ENCODE peak calls at places on chromosome 16, in nine cellular contexts. G is heart left ventricle, S is epithelial cell of prostate, P is heart right ventricle, V is prostate gland, T is AG04450, Y is brain microvascular endothelial cell, R is A549, K is tibial nerve. J is an unnamed sample.

GRCh38 chr16:27369806-27370205 is 32.2 kb upstream of the IL21R start:
- DNase-seq in G (no peak), S (no peak), P (no peak), V (no peak), T (peak; percentile 21), Y (peak; percentile 43), R (no peak), K (no peak), J (no peak)

GRCh38 chr16:66695935-66696668 is 441 bp downstream of the CMTM4 start:
- DNase-seq in G (no peak), S (no peak), P (peak; percentile 13), V (peak; percentile 54), T (no peak), Y (no peak), R (peak; percentile 24), K (no peak), J (no peak)

GRCh38 chr16:31484491-31485171 is 1.7 kb downstream of the SLC5A2 start:
- DNase-seq in G (no peak), S (no peak), P (no peak), V (no peak), T (no peak), Y (no peak), R (peak; percentile 51), K (no peak), J (no peak)

GRCh38 chr16:55331648-55332185 is 7.7 kb downstream of the IRX6 start:
- DNase-seq in G (no peak), S (no peak), P (no peak), V (no peak), T (no peak), Y (no peak), R (no peak), K (no peak), J (no peak)

GRCh38 chr16:27246439-27246838 is 22.1 kb downstream of the NSMCE1 start:
- DNase-seq in G (no peak), S (no peak), P (no peak), V (no peak), T (no peak), Y (no peak), R (no peak), K (no peak), J (no peak)

GRCh38 chr16:66717776-66718175 is 21.2 kb upstream of the CMTM4 start:
- DNase-seq in G (no peak), S (no peak), P (no peak), V (no peak), T (no peak), Y (no peak), R (no peak), K (no peak), J (no peak)

GRCh38 chr16:53745753-53746258 is 41.9 kb downstream of the FTO start:
- DNase-seq in G (no peak), S (no peak), P (no peak), V (no peak), T (no peak), Y (no peak), R (peak; percentile 72), K (no peak), J (no peak)

GRCh38 chr16:9370071-9370491 is 278.6 kb downstream of the HAPSTR1 start:
- DNase-seq in G (peak; percentile 87), S (no peak), P (peak; percentile 74), V (no peak), T (no peak), Y (no peak), R (no peak), K (no peak), J (no peak)

GRCh38 chr16:10039220-10040096 is 142.8 kb downstream of the GRIN2A start:
- DNase-seq in G (peak; percentile 44), S (no peak), P (peak; percentile 18), V (no peak), T (no peak), Y (no peak), R (peak; percentile 38), K (no peak), J (peak; percentile 42)

GRCh38 chr16:75764154-75764768 is 38.0 kb upstream of the CPHXL start:
- DNase-seq in G (no peak), S (peak; percentile 14), P (peak; percentile 54), V (peak; percentile 47), T (peak; percentile 32), Y (peak; percentile 61), R (peak; percentile 72), K (no peak), J (peak; percentile 32)

GRCh38 chr16:27223701-27224100 is 20.4 kb downstream of the KDM8 start:
- DNase-seq in G (no peak), S (no peak), P (no peak), V (no peak), T (no peak), Y (no peak), R (no peak), K (no peak), J (no peak)

GRCh38 chr16:3431779-3432219 is 11.5 kb downstream of the ZNF597 start:
- DNase-seq in G (peak; percentile 79), S (no peak), P (peak; percentile 22), V (no peak), T (no peak), Y (peak; percentile 12), R (no peak), K (no peak), J (peak; percentile 40)

GRCh38 chr16:69131749-69132423 is 502 bp downstream of the CHTF8 start:
- DNase-seq in G (peak; percentile 89), S (no peak), P (peak; percentile 83), V (peak; percentile 63), T (peak; percentile 48), Y (peak; percentile 69), R (peak; percentile 83), K (peak; percentile 35), J (peak; percentile 48)

GRCh38 chr16:87780385-87780989 is 14.7 kb upstream of the KLHDC4 start:
- DNase-seq in G (peak; percentile 54), S (no peak), P (peak; percentile 43), V (no peak), T (no peak), Y (peak; percentile 52), R (no peak), K (no peak), J (no peak)

GRCh38 chr16:59886021-59886420 is 1151.9 kb upstream of the GOT2 start:
- DNase-seq in G (peak; percentile 49), S (no peak), P (peak; percentile 53), V (peak; percentile 74), T (no peak), Y (peak; percentile 23), R (peak; percentile 61), K (peak; percentile 50), J (no peak)

GRCh38 chr16:53745126-53745525 is 41.2 kb downstream of the FTO start:
- DNase-seq in G (no peak), S (no peak), P (no peak), V (no peak), T (no peak), Y (no peak), R (no peak), K (no peak), J (no peak)

GRCh38 chr16:69311533-69312388 is 611 bp downstream of the VPS4A start:
- DNase-seq in G (peak; percentile 46), S (no peak), P (no peak), V (no peak), T (no peak), Y (no peak), R (peak; percentile 58), K (no peak), J (no peak)

DNA sequence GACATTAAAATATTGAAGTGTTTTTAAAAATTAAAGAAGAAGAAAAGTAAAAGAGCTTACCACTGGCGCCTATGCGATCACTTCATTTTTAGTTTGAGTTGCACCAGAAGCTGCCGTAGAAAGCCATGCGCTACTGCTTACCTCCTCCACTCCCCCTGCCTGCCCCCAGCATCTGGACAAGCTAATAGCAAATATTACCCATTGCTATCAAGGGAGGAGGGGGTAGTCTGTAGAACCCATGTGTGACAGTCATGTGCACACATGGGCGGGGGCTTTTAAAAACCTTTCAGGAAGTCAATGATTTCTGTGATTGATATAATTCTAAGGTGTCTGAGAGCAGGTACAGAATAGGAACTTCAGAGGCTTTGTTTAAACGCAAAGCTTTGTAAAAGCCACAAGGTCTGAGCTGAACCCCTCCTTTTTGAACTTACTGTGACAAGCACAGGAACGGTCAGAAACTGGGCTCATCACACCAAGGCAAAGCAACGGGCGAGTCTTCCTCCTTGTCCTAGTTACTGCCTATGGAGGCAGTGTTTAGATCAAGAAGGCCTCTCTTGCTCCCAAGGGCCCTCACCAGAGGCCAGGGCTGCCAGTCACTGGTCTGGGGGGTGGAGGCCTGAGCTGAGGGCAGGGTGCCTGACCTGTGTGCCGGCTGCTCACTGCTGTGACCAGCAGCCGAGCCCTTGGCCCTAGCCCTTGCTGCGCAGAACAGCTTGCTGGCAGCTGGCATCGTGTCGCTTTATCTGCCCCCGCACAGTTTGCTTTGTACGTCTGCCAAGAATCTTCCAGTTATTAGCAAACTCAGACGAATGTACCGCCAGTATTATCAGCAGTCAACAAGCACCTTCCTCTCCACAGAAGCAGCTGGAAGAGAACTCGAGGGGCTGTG is 15.0 kb downstream of the GINS2 start:
- DNase-seq in G (peak; percentile 82), S (no peak), P (peak; percentile 70), V (peak; percentile 83), T (peak; percentile 29), Y (peak; percentile 60), R (no peak), K (no peak), J (no peak)
- H3K27ac ChIP-seq in G (peak overlapping the region; percentile 62), S (no peak overlapping the region), P (peak overlapping the region; percentile 72), V (peak overlapping the region; percentile 71), T (peak overlapping the region; percentile 65), Y (no peak overlapping the region), R (no peak overlapping the region), K (peak overlapping the region; percentile 24), J (no peak overlapping the region)

GRCh38 chr16:85891033-85891775 is 7.8 kb upstream of the IRF8 start:
- DNase-seq in G (no peak), S (peak; percentile 52), P (no peak), V (peak; percentile 43), T (no peak), Y (peak; percentile 31), R (peak; percentile 82), K (no peak), J (no peak)
- H3K27ac ChIP-seq in G (no peak overlapping the region), S (no peak overlapping the region), P (no peak overlapping the region), V (no peak overlapping the region), T (no peak overlapping the region), Y (no peak overlapping the region), R (peak overlapping the region; percentile 64), K (peak overlapping the region; percentile 12), J (no peak overlapping the region)

DNA sequence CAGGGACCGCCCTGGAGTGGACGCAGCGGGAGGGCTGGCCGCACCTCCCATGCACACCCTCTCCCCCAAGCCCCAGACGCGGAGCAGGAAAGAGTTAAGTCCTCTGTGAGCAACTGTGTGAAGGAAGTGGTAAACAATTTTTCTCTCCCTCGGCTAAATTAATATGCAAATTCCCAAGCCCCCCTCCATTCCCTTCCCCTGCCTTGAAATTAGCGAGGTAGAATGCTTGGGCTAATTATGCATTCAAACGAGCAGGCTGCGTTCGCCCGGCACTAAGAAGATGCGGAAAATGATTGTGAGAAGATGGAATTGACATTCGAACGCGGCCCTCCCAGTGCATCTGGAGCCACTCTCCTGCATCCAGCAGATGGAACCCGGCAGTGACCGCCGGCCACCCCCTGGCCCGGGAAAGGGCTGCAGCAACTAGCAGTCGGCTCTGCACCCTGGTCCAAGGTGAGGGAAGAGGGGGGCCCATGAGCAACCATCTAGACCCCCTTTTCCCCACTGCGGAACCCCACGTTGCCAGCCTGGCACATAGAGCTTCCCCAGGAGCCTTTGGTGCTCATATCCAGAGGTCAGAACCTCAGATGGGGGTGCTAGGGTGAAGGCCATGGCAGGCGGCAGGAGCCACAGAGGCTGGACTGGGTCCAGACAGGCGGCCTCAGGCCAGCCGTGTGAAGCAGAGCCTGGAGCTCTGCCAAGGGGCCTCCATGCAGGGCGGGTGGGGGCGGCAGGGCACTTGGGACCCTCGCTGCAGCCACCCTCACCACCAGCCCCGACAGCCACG is 49.1 kb upstream of the ACSF3 start:
- DNase-seq in G (peak; percentile 19), S (no peak), P (no peak), V (no peak), T (no peak), Y (no peak), R (no peak), K (no peak), J (no peak)
- H3K27ac ChIP-seq in G (no peak overlapping the region), S (no peak overlapping the region), P (no peak overlapping the region), V (no peak overlapping the region), T (no peak overlapping the region), Y (no peak overlapping the region), R (no peak overlapping the region), K (no peak overlapping the region), J (no peak overlapping the region)

GRCh38 chr16:57802635-57803412 is 533 bp upstream of the KIFC3 start:
- DNase-seq in G (no peak), S (no peak), P (no peak), V (no peak), T (no peak), Y (no peak), R (peak; percentile 86), K (no peak), J (peak; percentile 78)
- H3K27ac ChIP-seq in G (peak overlapping the region; percentile 96), S (peak overlapping the region; percentile 87), P (peak overlapping the region; percentile 99), V (peak overlapping the region; percentile 44), T (peak overlapping the region; percentile 77), Y (peak overlapping the region; percentile 74), R (peak overlapping the region; percentile 91), K (peak overlapping the region; percentile 81), J (peak overlapping the region; percentile 90)

J was measured in caudate nucleus.